ENCODE peak calls at places on chromosomes 13 and 19, in four cellular contexts. G is K562, R is H1, U is HepG2. O is an unnamed sample.

GRCh38 chr13:95023405-95023804 is 277.8 kb downstream of the ABCC4 start:
- DNase-seq in G (no peak), R (no peak), U (no peak), O (no peak)

GRCh38 chr19:11673608-11674041 is 65.1 kb downstream of the ZNF823 start:
- DNase-seq in G (peak; percentile 49), R (peak; percentile 44), U (peak; percentile 68), O (no peak)

GRCh38 chr19:1046117-1046626 is 6.3 kb downstream of the ABCA7 start:
- DNase-seq in G (no peak), R (no peak), U (peak; percentile 60), O (no peak)

GRCh38 chr19:19459707-19460251 is 54.3 kb downstream of the GATAD2A start:
- DNase-seq in G (peak; percentile 33), R (no peak), U (no peak), O (no peak)

GRCh38 chr19:6521718-6522646 is 8.8 kb upstream of the TNFSF9 start:
- DNase-seq in G (peak; percentile 67), R (no peak), U (no peak), O (no peak)

GRCh38 chr13:46682015-46682414 is 114.9 kb downstream of the ESD start:
- DNase-seq in G (no peak), R (no peak), U (no peak), O (no peak)

GRCh38 chr13:95154441-95154886 is 146.8 kb downstream of the ABCC4 start:
- DNase-seq in G (no peak), R (no peak), U (no peak), O (no peak)

GRCh38 chr13:40158218-40158617 is 502.8 kb downstream of the COG6 start:
- DNase-seq in G (no peak), R (no peak), U (no peak), O (no peak)

GRCh38 chr13:46962286-46962941 is 65.6 kb upstream of the HTR2A start:
- DNase-seq in G (peak; percentile 13), R (no peak), U (no peak), O (no peak)

GRCh38 chr13:44436589-44437337 is 63.1 kb downstream of the SERP2 start:
- DNase-seq in G (peak; percentile 84), R (peak; percentile 86), U (peak; percentile 86), O (peak; percentile 90)

GRCh38 chr13:44437356-44438233 is 64.0 kb downstream of the SERP2 start:
- DNase-seq in G (peak; percentile 30), R (no peak), U (peak; percentile 35), O (no peak)

GRCh38 chr13:44434441-44435141 is 61.0 kb downstream of the SERP2 start:
- DNase-seq in G (no peak), R (no peak), U (no peak), O (no peak)

GRCh38 chr13:44433863-44434262 is 60.2 kb downstream of the SERP2 start:
- DNase-seq in G (no peak), R (no peak), U (no peak), O (no peak)

DNA sequence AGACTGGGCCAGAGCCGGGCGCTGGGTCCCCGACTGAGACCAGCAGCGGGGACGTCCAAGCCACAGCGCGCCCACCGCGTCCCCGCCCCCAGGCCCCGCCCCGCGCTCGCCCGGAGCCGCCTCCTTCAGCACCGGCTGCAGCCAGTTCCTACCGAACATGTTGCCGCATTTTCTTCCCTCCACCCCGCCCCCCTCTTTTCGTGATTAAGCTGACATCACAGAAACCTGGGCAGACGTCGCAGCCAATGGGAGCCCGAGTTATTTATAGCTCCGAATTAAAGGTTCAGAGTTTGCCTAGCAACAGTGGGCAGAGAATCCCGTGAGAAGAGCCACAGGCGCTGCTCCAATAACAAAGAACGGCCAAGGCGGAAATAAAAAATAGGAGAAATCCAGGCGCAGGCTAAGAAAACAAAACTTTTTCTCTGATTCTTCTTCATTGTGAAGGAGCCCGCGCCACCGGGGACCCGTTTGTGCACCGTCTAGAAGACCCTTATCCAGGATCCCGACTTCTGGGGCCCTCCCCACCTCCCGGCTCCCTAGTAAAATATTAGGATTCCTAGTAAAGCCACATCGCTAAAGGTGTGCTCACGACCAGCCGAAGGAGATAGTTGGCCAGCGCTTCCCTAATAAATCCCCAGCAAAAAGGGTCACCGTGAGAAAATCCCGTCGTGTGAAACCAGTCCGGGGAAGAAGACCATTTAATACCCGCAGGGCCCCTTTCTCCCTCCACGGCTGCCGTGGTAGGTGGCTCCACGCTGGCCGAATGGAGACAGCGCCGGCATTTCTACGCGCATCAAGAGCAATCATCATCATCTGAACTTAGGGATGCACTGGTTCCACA is 61.7 kb downstream of the SERP2 start:
- DNase-seq in G (peak; percentile 94), R (peak; percentile 98), U (peak; percentile 96), O (peak; percentile 92)
- TF ChIP-seq POLR2A in G (peak; percentile 43), R (peak; percentile 93), U (peak; percentile 15), O (peak; percentile 15)

GRCh38 chr13:39144391-39144790 is 106.1 kb downstream of the NHLRC3 start:
- DNase-seq in G (no peak), R (no peak), U (no peak), O (no peak)

GRCh38 chr13:39148513-39148961 is 110.3 kb downstream of the NHLRC3 start:
- DNase-seq in G (no peak), R (no peak), U (no peak), O (no peak)

GRCh38 chr13:39149896-39150295 is 111.6 kb downstream of the NHLRC3 start:
- DNase-seq in G (no peak), R (no peak), U (no peak), O (no peak)

GRCh38 chr13:39144941-39145533 is 106.8 kb downstream of the NHLRC3 start:
- DNase-seq in G (peak; percentile 40), R (peak; percentile 31), U (no peak), O (peak; percentile 41)
- TF ChIP-seq FOSL1 in G (no peak), R (no peak), U (no peak), O (no peak)

DNA sequence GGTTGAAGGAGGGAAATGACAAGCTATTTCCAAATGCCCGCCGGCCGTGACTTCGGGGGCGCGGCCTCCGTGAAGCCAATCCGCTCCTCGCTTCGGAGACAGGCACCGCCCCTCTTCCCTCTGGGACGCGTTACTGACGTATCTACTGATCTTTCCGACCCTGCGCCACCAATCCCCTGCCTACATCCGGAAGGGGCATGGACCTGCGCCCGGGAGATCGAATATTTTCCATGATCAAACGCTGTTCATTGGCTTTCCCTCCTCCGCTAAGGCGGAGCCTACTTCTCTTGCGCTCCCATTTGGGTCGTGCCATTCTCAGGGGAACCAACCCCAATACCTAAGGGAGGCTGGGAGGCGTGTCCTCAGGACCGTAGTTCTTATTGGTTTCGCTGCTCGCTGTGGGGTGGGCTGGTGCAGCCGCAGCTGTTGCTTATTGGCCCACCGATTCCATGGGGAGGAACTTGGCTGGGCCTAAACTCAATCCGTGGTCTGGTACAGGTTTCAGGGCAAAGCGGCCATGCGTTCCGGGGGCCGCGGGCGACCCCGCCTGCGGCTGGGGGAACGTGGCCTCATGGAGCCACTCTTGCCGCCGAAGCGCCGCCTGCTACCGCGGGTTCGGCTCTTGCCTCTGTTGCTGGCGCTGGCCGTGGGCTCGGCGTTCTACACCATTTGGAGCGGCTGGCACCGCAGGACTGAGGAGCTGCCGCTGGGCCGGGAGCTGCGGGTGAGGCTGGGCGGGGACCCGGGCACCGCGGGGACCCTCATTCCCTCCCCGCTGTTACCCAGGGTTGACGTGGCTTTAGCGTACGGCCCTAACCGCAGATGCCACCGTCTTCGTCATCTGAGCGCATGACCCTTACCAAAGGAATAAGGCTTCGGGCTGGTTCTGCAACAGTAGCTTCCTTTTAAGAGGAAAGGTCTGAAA is at the start of gene QPCTL:
- DNase-seq in G (peak; percentile 99), R (peak; percentile 99), U (peak; percentile 100), O (peak; percentile 99)
- TF ChIP-seq POLR2A in G (peak; percentile 84), R (peak; percentile 71), U (peak; percentile 95), O (peak; percentile 61)

DNA sequence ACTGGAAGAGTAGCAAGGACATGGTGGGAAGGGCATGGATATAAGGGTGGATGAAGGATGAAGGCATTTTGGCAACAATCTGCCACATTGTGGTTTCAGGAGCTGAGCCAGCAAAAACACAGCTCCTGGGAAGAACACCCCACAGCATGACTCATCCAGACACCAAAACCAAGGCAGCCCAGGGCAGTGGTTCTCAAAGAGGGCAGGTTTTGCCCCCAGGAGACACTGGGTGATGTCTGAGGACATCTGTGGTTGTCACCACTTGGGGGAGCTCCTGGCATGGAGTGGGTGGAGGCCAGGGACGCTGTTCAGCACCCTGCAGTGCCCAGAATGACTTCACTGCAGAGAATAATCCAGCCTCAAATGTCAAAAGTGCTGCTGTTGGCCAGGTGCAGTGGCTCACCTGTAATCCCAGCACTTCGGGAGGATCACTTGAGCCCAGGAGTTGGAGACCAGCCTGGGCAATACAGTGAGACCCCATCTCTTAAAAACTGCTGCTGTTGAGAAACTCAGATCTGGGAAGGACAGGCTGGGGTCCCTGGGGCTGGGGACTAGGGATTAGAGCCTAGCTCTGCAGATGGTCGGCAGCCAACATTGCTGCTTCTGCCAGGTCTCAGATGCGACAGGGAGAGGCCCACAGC is 16.1 kb downstream of the ZFR2 start:
- DNase-seq in G (peak; percentile 79), R (no peak), U (peak; percentile 31), O (peak; percentile 79)
- TF ChIP-seq FOSL1 in G (peak; percentile 69), R (no peak), U (no peak), O (peak; percentile 69)

GRCh38 chr19:18397242-18398202 is at the start of gene LRRC25:
- DNase-seq in G (peak; percentile 75), R (no peak), U (no peak), O (no peak)
- TF ChIP-seq POLR2A in G (no peak), R (no peak), U (no peak), O (no peak)

DNA sequence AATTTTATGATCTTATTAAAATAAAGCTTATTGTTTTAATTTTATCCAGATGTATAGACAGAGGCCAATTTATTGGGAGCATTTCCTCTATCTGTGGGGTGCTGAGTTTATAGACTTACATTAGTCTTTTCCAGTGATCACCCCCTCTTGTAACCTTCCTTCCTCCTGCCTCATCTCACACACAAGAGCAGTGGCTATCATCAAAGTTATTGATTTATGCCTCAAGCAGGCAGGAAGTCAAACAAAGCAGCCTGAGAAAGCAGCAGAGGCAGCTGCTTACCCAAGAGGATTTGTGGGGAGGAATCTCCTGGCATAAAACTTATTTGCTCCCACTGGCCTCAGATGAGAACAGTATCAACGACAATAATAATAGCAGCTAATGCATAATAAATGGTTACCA is 26.3 kb upstream of the DCLK1 start:
- DNase-seq in G (no peak), R (no peak), U (no peak), O (no peak)
- TF ChIP-seq FOSL1 in G (no peak), R (no peak), U (no peak), O (no peak)

DNA sequence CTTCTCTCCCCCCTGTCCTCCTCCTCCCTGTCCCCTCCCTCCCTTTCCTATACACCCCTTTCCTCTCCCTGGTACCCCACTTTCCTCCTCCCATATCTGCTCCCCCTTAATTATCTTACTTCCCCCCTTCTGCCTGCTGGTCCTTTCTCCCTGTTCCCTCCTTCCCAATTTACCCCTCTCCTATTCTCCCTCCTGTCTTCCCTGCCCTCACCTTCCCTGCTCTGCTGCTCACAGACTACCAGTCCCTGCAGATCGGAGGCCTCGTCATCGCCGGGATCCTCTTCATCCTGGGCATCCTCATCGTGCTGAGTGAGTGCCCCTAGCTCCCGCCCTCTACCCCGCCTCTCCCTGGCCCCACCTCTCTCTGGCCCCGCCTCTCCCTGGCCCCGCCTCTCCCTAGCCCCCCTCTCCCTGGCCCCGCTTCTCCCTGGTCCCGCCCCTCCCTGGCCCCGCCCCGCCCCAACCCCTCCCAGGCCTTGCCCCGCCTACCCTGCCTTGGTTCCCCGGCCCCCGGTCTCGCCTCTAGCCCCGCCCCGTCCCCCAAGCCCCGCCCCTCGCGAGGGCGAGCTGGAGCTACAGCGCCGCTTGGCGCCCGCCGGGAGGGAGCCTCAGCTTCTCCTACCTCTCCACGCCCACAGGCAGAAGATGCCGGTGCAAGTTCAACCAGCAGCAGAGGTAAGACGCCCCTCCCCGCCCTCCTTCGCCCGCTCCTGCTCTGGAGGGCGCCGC is 2.0 kb upstream of the FXYD7 start:
- DNase-seq in G (peak; percentile 93), R (peak; percentile 86), U (peak; percentile 38), O (peak; percentile 83)
- TF ChIP-seq POLR2A in G (no peak), R (no peak), U (peak; percentile 55), O (no peak)

O was measured in HCT116.